ENCODE peak calls at places on chromosomes 13 and 19, in seven cellular contexts. C, Z, T, F, V, I and Y are unnamed samples.

GRCh38 chr19:42433503-42434260 is 6.5 kb upstream of the LIPE start:
- DNase-seq in V (peak), T (peak), F (no peak), C (no peak), I (no peak), Z (peak), Y (no peak)

GRCh38 chr19:19039901-19040300 is 6.5 kb downstream of the ARMC6 start:
- DNase-seq in Z (no peak), V (no peak), C (no peak), I (no peak), F (no peak), T (no peak), Y (no peak)

GRCh38 chr13:76903544-76904162 is 17.4 kb upstream of the KCTD12 start:
- DNase-seq in C (no peak), I (peak), Z (peak), V (peak), F (peak), T (peak), Y (peak)

GRCh38 chr19:6828306-6828697 is 55.8 kb downstream of the VAV1 start:
- DNase-seq in V (no peak), I (no peak), T (peak), C (no peak), F (no peak), Z (no peak), Y (no peak)

GRCh38 chr19:10913716-10914340 is 14.6 kb downstream of the YIPF2 start:
- DNase-seq in F (no peak), Z (no peak), V (no peak), T (no peak), C (no peak), I (no peak), Y (no peak)

GRCh38 chr13:70088926-70089325 is 18.7 kb upstream of the ATXN8OS start:
- DNase-seq in Z (no peak), F (no peak), I (no peak), C (no peak), T (no peak), V (no peak), Y (no peak)

GRCh38 chr13:38582133-38582532 is 104.7 kb upstream of the FREM2 start:
- DNase-seq in I (peak), V (no peak), Z (peak), C (no peak), F (no peak), T (peak), Y (no peak)

GRCh38 chr19:51158474-51159129 is 16.5 kb downstream of the SIGLEC7 start:
- DNase-seq in T (peak), I (peak), Z (peak), C (no peak), F (no peak), V (peak), Y (no peak)

GRCh38 chr13:84994582-84994981 is 804.6 kb downstream of the SLITRK6 start:
- DNase-seq in C (no peak), V (no peak), T (no peak), Z (peak), I (peak), F (no peak), Y (no peak)

GRCh38 chr13:23868521-23868920 is 20.7 kb downstream of the MIPEP start:
- DNase-seq in Z (no peak), V (no peak), T (no peak), I (no peak), F (no peak), C (no peak), Y (no peak)

GRCh38 chr19:54159352-54160181 is at the start of gene LENG1:
- DNase-seq in I (peak), C (peak), Z (peak), F (peak), V (peak), T (peak), Y (peak)

GRCh38 chr13:99471231-99472202 is 29.8 kb upstream of the TM9SF2 start:
- DNase-seq in Z (no peak), T (no peak), C (no peak), I (no peak), F (no peak), V (no peak), Y (no peak)

GRCh38 chr19:7860902-7861618 is 13.1 kb downstream of the PRR36 start:
- DNase-seq in I (no peak), Z (no peak), F (no peak), V (no peak), C (no peak), T (no peak), Y (no peak)
- TF ChIP-seq TAF1 in I (no peak), Z (no peak), F (no peak), V (no peak), C (no peak), T (no peak), Y (no peak)

GRCh38 chr13:105278797-105279425 is 1256.6 kb downstream of the EFNB2 start:
- DNase-seq in Z (no peak), C (no peak), F (no peak), I (no peak), T (no peak), V (peak), Y (no peak)

GRCh38 chr13:105273665-105274222 is 1261.7 kb downstream of the EFNB2 start:
- DNase-seq in C (no peak), Z (no peak), T (no peak), V (no peak), F (no peak), I (peak), Y (no peak)

GRCh38 chr13:105272660-105273631 is 1262.5 kb downstream of the EFNB2 start:
- DNase-seq in T (no peak), F (no peak), Z (no peak), I (no peak), V (no peak), C (no peak), Y (no peak)

DNA sequence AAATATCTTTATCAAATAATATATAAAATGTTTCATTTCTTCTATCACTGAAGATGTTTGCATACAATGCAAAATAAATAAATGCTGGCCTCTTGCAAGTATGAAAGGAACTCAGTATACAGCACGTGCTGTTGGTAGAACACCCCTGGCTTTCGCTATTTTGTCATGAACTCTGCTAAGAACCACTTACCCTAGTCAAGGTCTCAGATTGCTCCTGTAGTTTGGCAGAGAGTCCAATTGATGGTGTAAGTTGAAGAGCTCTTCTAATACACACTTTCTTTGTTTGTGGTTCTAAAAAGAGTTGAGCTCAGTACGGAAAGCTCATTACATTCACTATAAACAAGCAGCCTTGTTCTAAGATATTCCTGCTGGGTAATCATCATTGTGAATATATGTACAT is 1258.9 kb downstream of the EFNB2 start:
- DNase-seq in T (no peak), F (no peak), V (no peak), Z (no peak), C (no peak), I (no peak), Y (no peak)
- TF ChIP-seq TAF1 in T (no peak), F (no peak), V (no peak), Z (no peak), C (no peak), I (no peak), Y (no peak)

GRCh38 chr13:27966641-27967202 is 2.4 kb downstream of the CDX2 start:
- DNase-seq in Z (no peak), I (peak), F (no peak), T (no peak), C (no peak), V (peak), Y (no peak)

GRCh38 chr13:27967203-27967735 is 1.8 kb downstream of the CDX2 start:
- DNase-seq in T (no peak), Z (no peak), V (no peak), C (no peak), I (no peak), F (no peak), Y (no peak)

GRCh38 chr13:27969073-27969865 is at the start of gene CDX2:
- DNase-seq in I (peak), C (no peak), F (no peak), Z (no peak), V (no peak), T (no peak), Y (no peak)

GRCh38 chr13:27968316-27969072 is 621 bp downstream of the CDX2 start:
- DNase-seq in I (peak), F (no peak), T (no peak), C (no peak), V (peak), Z (no peak), Y (no peak)

DNA sequence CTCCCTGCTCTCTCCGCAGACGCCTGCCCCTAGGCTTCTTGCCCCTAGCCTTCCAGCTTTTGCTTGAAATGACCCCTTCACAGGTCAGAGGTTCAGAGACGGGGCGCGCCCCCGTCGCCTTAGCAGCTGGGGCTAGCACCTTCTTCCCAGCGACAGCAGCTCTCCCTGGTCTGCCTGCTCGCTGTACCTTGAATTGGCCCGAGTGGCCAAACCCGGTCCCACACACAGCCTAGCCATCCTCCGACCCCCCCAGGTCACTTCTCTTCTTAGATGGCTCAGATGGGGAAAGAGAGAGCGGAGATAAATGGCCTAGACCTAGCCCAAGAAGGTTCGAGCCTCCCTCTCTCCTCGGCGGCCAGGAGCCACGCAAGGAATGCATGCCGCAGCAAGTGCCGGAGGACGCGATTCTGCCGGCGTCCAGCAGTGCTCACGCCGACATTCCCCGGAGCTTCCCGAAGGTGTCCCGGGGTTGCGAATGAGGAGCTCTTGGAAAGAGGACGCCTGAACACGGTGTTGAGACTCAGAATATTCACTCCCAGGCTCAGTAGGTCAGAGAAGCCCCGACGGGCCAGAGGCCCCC is 1.3 kb downstream of the CDX2 start:
- DNase-seq in C (no peak), I (peak), F (no peak), T (no peak), V (no peak), Z (no peak), Y (no peak)
- TF ChIP-seq TAF1 in C (no peak), I (no peak), F (no peak), T (no peak), V (no peak), Z (no peak), Y (no peak)

GRCh38 chr19:29634002-29634401 is 27.9 kb downstream of the POP4 start:
- DNase-seq in V (no peak), Z (no peak), C (no peak), I (no peak), T (no peak), F (no peak), Y (no peak)
- TF ChIP-seq TAF1 in V (no peak), Z (no peak), C (no peak), I (no peak), T (no peak), F (no peak), Y (no peak)

DNA sequence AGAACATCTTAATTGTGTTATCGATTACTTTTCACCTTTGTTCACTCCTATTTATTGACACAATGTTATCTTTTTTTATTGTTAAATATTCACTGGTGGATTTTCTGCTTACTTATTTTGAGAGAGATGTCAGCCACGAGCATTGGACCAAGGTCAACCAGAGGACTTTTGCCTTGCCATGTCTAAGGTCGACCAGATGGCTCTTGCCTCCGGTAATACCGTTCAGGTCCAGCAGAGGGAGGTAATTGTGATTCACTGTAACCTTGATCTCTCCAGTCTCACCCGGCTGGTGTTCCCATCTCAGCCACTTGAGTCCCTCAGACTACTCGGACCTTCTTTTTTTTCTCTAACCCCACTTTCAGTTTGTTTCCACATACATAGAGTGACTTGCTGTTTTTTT is 1438.1 kb downstream of the UQCRFS1 start:
- DNase-seq in I (no peak), Z (peak), C (no peak), F (no peak), T (peak), V (peak), Y (no peak)
- TF ChIP-seq TAF1 in I (no peak), Z (no peak), C (no peak), F (no peak), T (no peak), V (no peak), Y (no peak)

DNA sequence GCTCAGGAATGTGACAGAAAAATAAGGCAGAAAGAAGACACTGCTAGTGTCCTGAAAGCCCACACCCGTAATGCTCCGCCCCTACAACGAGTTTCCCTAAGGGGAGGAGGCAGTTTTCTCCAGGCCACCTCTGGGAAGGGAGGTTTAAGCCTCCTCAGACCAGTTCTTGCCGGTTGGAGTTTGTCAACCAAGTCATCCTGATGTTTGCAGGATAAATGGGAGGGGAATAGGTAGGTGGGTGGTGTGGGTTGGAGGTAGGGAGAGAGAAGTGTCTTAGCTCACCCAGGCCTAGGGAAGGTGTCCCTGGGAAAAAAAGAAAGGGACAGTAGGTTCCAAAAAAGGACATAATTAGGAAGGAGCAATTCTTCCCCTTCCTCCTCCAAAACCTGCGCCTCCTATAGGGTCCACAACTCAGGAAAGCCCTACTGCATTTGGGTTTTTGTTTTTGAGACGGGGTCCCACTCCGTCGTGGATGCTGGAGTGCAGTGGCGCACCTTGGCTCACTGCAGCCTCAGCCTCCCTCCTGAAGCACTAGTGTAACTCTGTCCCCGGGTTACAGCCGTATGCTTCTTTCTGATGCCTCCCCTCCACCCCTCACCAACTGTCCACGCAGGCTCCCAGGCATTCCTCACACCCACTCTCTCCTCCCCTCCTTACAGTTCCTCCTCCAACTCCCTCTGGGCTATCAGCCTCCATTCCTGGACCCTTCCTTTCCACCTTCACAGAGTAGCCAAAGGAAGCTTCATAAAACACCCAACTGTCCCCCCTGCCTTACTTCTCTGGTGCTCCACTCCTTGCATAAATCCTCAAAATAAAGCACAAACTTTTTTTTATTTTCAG is 2.0 kb upstream of the SERTAD3 start:
- DNase-seq in I (no peak), T (peak), Z (no peak), C (no peak), F (no peak), V (peak), Y (no peak)
- TF ChIP-seq TAF1 in I (no peak), T (no peak), Z (no peak), C (no peak), F (no peak), V (peak), Y (no peak)

GRCh38 chr19:46133777-46134231 is 9.3 kb upstream of the IGFL3 start:
- DNase-seq in T (no peak), F (no peak), V (no peak), I (no peak), Z (no peak), C (no peak), Y (no peak)
- TF ChIP-seq TAF1 in T (no peak), F (no peak), V (no peak), I (no peak), Z (no peak), C (no peak), Y (no peak)